ENCODE peak calls at places on chromosome 13, in ten cellular contexts. B is lung; F is neural crest cell; T is stimulated activated CD8-positive, alpha-beta memory T cell treated with anti-CD3 and anti-CD28 coated beads, Interleukin-2, amount 100 ng/mL, for 48 hours; W is LoVo; Y is ecto neural progenitor cell; G is nucleus accumbens; D is mesenchymal stem cell; U is fibroblast of lung; J is ELF-1. N is an unnamed sample.

GRCh38 chr13:76879876-76880270 is 6.3 kb downstream of the KCTD12 start:
- DNase-seq in B (no peak), F (no peak), T (no peak), W (no peak), Y (no peak), G (no peak), D (no peak), U (no peak), J (no peak), N (no peak)

GRCh38 chr13:54232700-54233099 is 1204.1 kb downstream of the OLFM4 start:
- DNase-seq in B (no peak), F (no peak), T (no peak), W (no peak), Y (no peak), G (no peak), D (no peak), U (no peak), J (no peak), N (no peak)

GRCh38 chr13:93730780-93731179 is 504.2 kb downstream of the GPC6 start:
- DNase-seq in B (no peak), F (no peak), T (no peak), W (no peak), Y (no peak), G (no peak), D (no peak), U (peak), J (no peak), N (no peak)

GRCh38 chr13:46716821-46717220 is 80.1 kb downstream of the ESD start:
- DNase-seq in B (no peak), F (no peak), T (no peak), W (no peak), Y (no peak), G (no peak), D (peak), U (peak), J (no peak), N (no peak)

GRCh38 chr13:85314686-85315085 is 484.5 kb downstream of the SLITRK6 start:
- DNase-seq in B (no peak), F (no peak), T (no peak), W (no peak), Y (no peak), G (no peak), D (no peak), U (no peak), J (no peak), N (no peak)

GRCh38 chr13:104984296-104984818 is 1551.1 kb downstream of the EFNB2 start:
- DNase-seq in B (no peak), F (no peak), T (peak), W (no peak), Y (no peak), G (no peak), D (peak), U (peak), J (no peak), N (no peak)

GRCh38 chr13:21834511-21834910 is 163.6 kb downstream of the FGF9 start:
- DNase-seq in B (no peak), F (no peak), T (no peak), W (no peak), Y (no peak), G (no peak), D (no peak), U (no peak), J (peak), N (no peak)

GRCh38 chr13:48175200-48175599 is 57.8 kb upstream of the ITM2B start:
- DNase-seq in B (no peak), F (no peak), T (no peak), W (no peak), Y (no peak), G (no peak), D (no peak), U (no peak), J (no peak), N (no peak)

GRCh38 chr13:26019241-26019640 is 32.6 kb downstream of the SHISA2 start:
- DNase-seq in B (no peak), F (no peak), T (no peak), W (no peak), Y (no peak), G (no peak), D (no peak), U (no peak), J (no peak), N (no peak)

GRCh38 chr13:26998265-26998664 is 173.3 kb downstream of the USP12 start:
- DNase-seq in B (no peak), F (no peak), T (no peak), W (no peak), Y (no peak), G (no peak), D (no peak), U (no peak), J (peak), N (no peak)

GRCh38 chr13:30333601-30334000 is 26.2 kb upstream of the KATNAL1 start:
- DNase-seq in B (no peak), F (no peak), T (no peak), W (no peak), Y (no peak), G (no peak), D (no peak), U (no peak), J (no peak), N (no peak)

GRCh38 chr13:26855921-26856320 is 95.3 kb upstream of the GPR12 start:
- DNase-seq in B (no peak), F (no peak), T (no peak), W (no peak), Y (no peak), G (no peak), D (no peak), U (no peak), J (no peak), N (no peak)

GRCh38 chr13:31515427-31515826 is 223.9 kb upstream of the RXFP2 start:
- DNase-seq in B (no peak), F (no peak), T (no peak), W (no peak), Y (no peak), G (no peak), D (no peak), U (no peak), J (no peak), N (no peak)